ENCODE peak calls at places on chromosomes 13 and 19, in seven cellular contexts. L, Y, G, P, U, M and K are unnamed samples.

GRCh38 chr19:9054207-9054606 is 32.7 kb upstream of the OR1M1 start:
- DNase-seq in G (no peak), P (no peak), Y (no peak), M (no peak), U (no peak), L (no peak), K (no peak)

GRCh38 chr13:33057019-33057785 is 41.0 kb downstream of the KL start:
- DNase-seq in M (no peak), L (peak), P (peak), G (peak), Y (peak), U (no peak), K (no peak)

GRCh38 chr19:7470540-7471305 is 18.1 kb downstream of the PEX11G start:
- DNase-seq in Y (no peak), P (no peak), U (no peak), M (no peak), G (no peak), L (no peak), K (no peak)

GRCh38 chr13:63124863-63125262 is 1709.2 kb upstream of the PCDH20 start:
- DNase-seq in Y (no peak), G (peak), L (no peak), P (peak), M (no peak), U (no peak), K (no peak)

GRCh38 chr13:112143046-112143752 is 76.2 kb downstream of the SOX1 start:
- DNase-seq in L (no peak), P (no peak), M (no peak), U (no peak), Y (no peak), G (no peak), K (no peak)

GRCh38 chr19:15331419-15332310 is 674 bp downstream of the BRD4 start:
- DNase-seq in G (peak), M (no peak), Y (peak), P (peak), L (peak), U (no peak), K (peak)

GRCh38 chr19:17865364-17866311 is 5.9 kb downstream of the RPL18A start:
- DNase-seq in L (no peak), P (no peak), U (no peak), Y (peak), G (no peak), M (no peak), K (no peak)

GRCh38 chr13:73417012-73417615 is 358.3 kb downstream of the KLF5 start:
- DNase-seq in L (no peak), Y (peak), M (no peak), P (peak), G (peak), U (peak), K (no peak)

GRCh38 chr19:30167976-30168635 is 204.1 kb upstream of the ZNF536 start:
- DNase-seq in Y (peak), P (no peak), L (no peak), M (no peak), U (no peak), G (no peak), K (no peak)

GRCh38 chr13:110600261-110600819 is 15.0 kb upstream of the NAXD start:
- DNase-seq in P (no peak), U (no peak), Y (no peak), M (no peak), L (no peak), G (no peak), K (no peak)

GRCh38 chr13:84946144-84946543 is 853.1 kb downstream of the SLITRK6 start:
- DNase-seq in M (no peak), P (no peak), Y (no peak), L (no peak), G (no peak), U (no peak), K (no peak)

GRCh38 chr19:28705008-28705407 is 507.9 kb downstream of the UQCRFS1 start:
- DNase-seq in G (no peak), M (no peak), L (no peak), P (peak), U (peak), Y (no peak), K (no peak)

GRCh38 chr13:52454459-52454824 is 836 bp upstream of the CKAP2 start:
- DNase-seq in Y (no peak), G (peak), M (no peak), U (no peak), L (no peak), P (peak), K (no peak)

GRCh38 chr13:63938851-63939250 is 2523.2 kb upstream of the PCDH20 start:
- DNase-seq in M (no peak), U (no peak), L (no peak), Y (no peak), G (no peak), P (no peak), K (no peak)

GRCh38 chr19:7833225-7834156 is 3.5 kb downstream of the EVI5L start:
- DNase-seq in Y (peak), L (no peak), P (no peak), G (no peak), U (no peak), M (no peak), K (no peak)

GRCh38 chr19:22256856-22257255 is 29.4 kb upstream of the ZNF729 start:
- DNase-seq in G (no peak), P (no peak), M (no peak), Y (no peak), U (no peak), L (no peak), K (no peak)

GRCh38 chr13:109412232-109412935 is 374.0 kb downstream of the IRS2 start:
- DNase-seq in U (peak), Y (no peak), G (peak), P (no peak), M (no peak), L (peak), K (no peak)

GRCh38 chr13:109815651-109816050 is 29.3 kb upstream of the IRS2 start:
- DNase-seq in G (no peak), U (no peak), L (no peak), Y (no peak), P (no peak), M (no peak), K (no peak)

GRCh38 chr19:43700368-43701015 is 15.4 kb upstream of the IRGC start:
- DNase-seq in G (no peak), U (no peak), L (no peak), P (no peak), M (no peak), Y (no peak), K (no peak)

GRCh38 chr13:57624565-57625435 is 6.7 kb upstream of the PCDH17 start:
- DNase-seq in P (peak), L (peak), G (peak), Y (peak), U (peak), M (no peak), K (no peak)

GRCh38 chr19:10193666-10194499 is 870 bp downstream of the DNMT1 start:
- DNase-seq in M (peak), U (no peak), L (peak), P (peak), G (peak), Y (peak), K (peak)

GRCh38 chr13:26457212-26457611 is 100.3 kb upstream of the WASF3 start:
- DNase-seq in M (no peak), Y (no peak), P (no peak), G (no peak), L (no peak), U (no peak), K (no peak)

GRCh38 chr13:83883061-83883523 is 818 bp upstream of the SLITRK1 start:
- DNase-seq in Y (no peak), G (no peak), M (no peak), U (no peak), P (no peak), L (no peak), K (no peak)

GRCh38 chr19:9909251-9909650 is 27.1 kb downstream of the OLFM2 start:
- DNase-seq in G (no peak), L (no peak), M (no peak), P (no peak), U (no peak), Y (peak), K (no peak)

GRCh38 chr13:110265682-110266430 is 41.1 kb downstream of the COL4A1 start:
- DNase-seq in M (no peak), G (no peak), P (no peak), Y (no peak), L (no peak), U (no peak), K (no peak)

GRCh38 chr19:30272554-30272953 is 99.6 kb upstream of the ZNF536 start:
- DNase-seq in G (no peak), M (no peak), Y (no peak), U (no peak), P (no peak), L (no peak), K (no peak)

GRCh38 chr13:96809366-96810096 is 184.7 kb downstream of the OXGR1 start:
- DNase-seq in L (no peak), U (no peak), P (no peak), Y (no peak), M (no peak), G (no peak), K (no peak)

GRCh38 chr19:1315470-1316166 is 29.9 kb downstream of the EFNA2 start:
- DNase-seq in L (no peak), M (peak), P (no peak), G (peak), U (peak), Y (peak), K (no peak)

GRCh38 chr19:1699998-1700732 is 47.8 kb upstream of the TCF3 start:
- DNase-seq in Y (peak), P (no peak), M (no peak), G (no peak), L (no peak), U (no peak), K (no peak)

GRCh38 chr19:32318884-32319520 is 26.4 kb upstream of the ZNF507 start:
- DNase-seq in M (no peak), L (peak), P (peak), U (no peak), G (no peak), Y (peak), K (no peak)

GRCh38 chr19:11480927-11481776 is at the start of gene ELAVL3:
- DNase-seq in L (no peak), U (no peak), G (peak), Y (peak), P (no peak), M (no peak), K (no peak)

GRCh38 chr13:27631156-27631555 is 9.5 kb downstream of the POLR1D start:
- DNase-seq in M (no peak), U (no peak), Y (no peak), P (no peak), G (no peak), L (no peak), K (no peak)

GRCh38 chr19:29478578-29479565 is 46.9 kb upstream of the VSTM2B start:
- DNase-seq in U (no peak), L (peak), M (no peak), P (peak), Y (no peak), G (peak), K (peak)